ENCODE peak calls at places on chromosomes 13 and 19, in seven cellular contexts. B is activated CD4-positive, alpha-beta T cell treated with anti-CD3 and anti-CD28 coated beads, Interleukin-2, amount 50 U/mL, for 48 hours; D is GM13977; M is RWPE1; I is PC-3; S is central memory CD8-positive, alpha-beta T cell; J is EL. A is an unnamed sample.

GRCh38 chr13:34926513-34926912 is 15.6 kb upstream of the NBEA start:
- DNase-seq in B (no peak), D (no peak), M (no peak), I (peak), S (no peak), J (peak), A (peak)

GRCh38 chr19:51339313-51339686 is 2.6 kb downstream of the VSIG10L start:
- DNase-seq in B (no peak), D (peak), M (peak), I (no peak), S (no peak), J (no peak), A (no peak)

GRCh38 chr13:77810430-77810829 is 108.2 kb downstream of the EDNRB start:
- DNase-seq in B (no peak), D (peak), M (no peak), I (peak), S (no peak), J (peak), A (peak)

GRCh38 chr13:113584205-113584869 is at the start of gene TFDP1:
- DNase-seq in B (peak), D (peak), M (peak), I (peak), S (peak), J (peak), A (peak)

GRCh38 chr13:93857126-93857525 is 622.4 kb downstream of the DCT start:
- DNase-seq in B (no peak), D (no peak), M (no peak), I (no peak), S (no peak), J (no peak), A (no peak)

GRCh38 chr13:95155093-95155492 is 146.2 kb downstream of the ABCC4 start:
- DNase-seq in B (no peak), D (no peak), M (no peak), I (peak), S (no peak), J (no peak), A (peak)

GRCh38 chr19:48836089-48837017 is at the start of gene HSD17B14:
- DNase-seq in B (no peak), D (no peak), M (no peak), I (peak), S (no peak), J (peak), A (peak)

GRCh38 chr13:97280478-97280877 is 58.3 kb downstream of the MBNL2 start:
- DNase-seq in B (no peak), D (no peak), M (no peak), I (no peak), S (no peak), J (peak), A (peak)

GRCh38 chr13:19845758-19846157 is 17.7 kb downstream of the ZMYM5 start:
- DNase-seq in B (peak), D (no peak), M (peak), I (peak), S (no peak), J (peak), A (peak)